ENCODE peak calls at places on chromosomes 5 and 9, in nine cellular contexts. One of them, this sample, is unnamed.

GRCh38 chr9:100856238-100856637 is 172.3 kb upstream of the PLPPR1 start:
- DNase-seq in T-helper 9 cell: no peak
- DNase-seq in AG08396: no peak
- DNase-seq in EL: no peak
- DNase-seq in breast epithelium: no peak
- DNase-seq in activated CD8-positive, alpha-beta memory T cell treated with anti-CD3 and anti-CD28 coated beads for 24 hours: no peak
- DNase-seq in activated naive CD8-positive, alpha-beta T cell treated with anti-CD3 and anti-CD28 coated beads for 36 hours: no peak
- DNase-seq in hypothalamus: no peak
- DNase-seq in T-helper 2 cell: no peak
- DNase-seq in this sample: no peak

GRCh38 chr5:33649801-33650482 is 209.2 kb downstream of the TARS1 start:
- DNase-seq in T-helper 2 cell: no peak
- DNase-seq in AG08396: peak; percentile 60
- DNase-seq in breast epithelium: no peak
- DNase-seq in EL: peak; percentile 88
- DNase-seq in hypothalamus: no peak
- DNase-seq in activated naive CD8-positive, alpha-beta T cell treated with anti-CD3 and anti-CD28 coated beads for 36 hours: no peak
- DNase-seq in activated CD8-positive, alpha-beta memory T cell treated with anti-CD3 and anti-CD28 coated beads for 24 hours: no peak
- DNase-seq in T-helper 9 cell: no peak
- DNase-seq in this sample: peak; percentile 94

GRCh38 chr9:16637938-16638337 is 232.5 kb downstream of the BNC2 start:
- DNase-seq in AG08396: no peak
- DNase-seq in T-helper 9 cell: no peak
- DNase-seq in EL: no peak
- DNase-seq in T-helper 2 cell: no peak
- DNase-seq in breast epithelium: no peak
- DNase-seq in activated CD8-positive, alpha-beta memory T cell treated with anti-CD3 and anti-CD28 coated beads for 24 hours: no peak
- DNase-seq in activated naive CD8-positive, alpha-beta T cell treated with anti-CD3 and anti-CD28 coated beads for 36 hours: no peak
- DNase-seq in hypothalamus: no peak
- DNase-seq in this sample: no peak

GRCh38 chr9:128420651-128421473 is at the start of gene CERCAM:
- DNase-seq in EL: peak; percentile 67
- DNase-seq in activated CD8-positive, alpha-beta memory T cell treated with anti-CD3 and anti-CD28 coated beads for 24 hours: peak; percentile 80
- DNase-seq in hypothalamus: no peak
- DNase-seq in T-helper 9 cell: peak; percentile 35
- DNase-seq in activated naive CD8-positive, alpha-beta T cell treated with anti-CD3 and anti-CD28 coated beads for 36 hours: peak; percentile 58
- DNase-seq in breast epithelium: no peak
- DNase-seq in T-helper 2 cell: no peak
- DNase-seq in AG08396: peak; percentile 92
- DNase-seq in this sample: no peak

GRCh38 chr5:160271396-160271795 is 41.0 kb downstream of the CCNJL start:
- DNase-seq in AG08396: no peak
- DNase-seq in activated CD8-positive, alpha-beta memory T cell treated with anti-CD3 and anti-CD28 coated beads for 24 hours: no peak
- DNase-seq in T-helper 9 cell: no peak
- DNase-seq in EL: no peak
- DNase-seq in T-helper 2 cell: no peak
- DNase-seq in breast epithelium: no peak
- DNase-seq in activated naive CD8-positive, alpha-beta T cell treated with anti-CD3 and anti-CD28 coated beads for 36 hours: peak; percentile 16
- DNase-seq in hypothalamus: no peak
- DNase-seq in this sample: no peak

GRCh38 chr5:9655641-9656040 is 25.5 kb upstream of the TAS2R1 start:
- DNase-seq in AG08396: no peak
- DNase-seq in activated naive CD8-positive, alpha-beta T cell treated with anti-CD3 and anti-CD28 coated beads for 36 hours: no peak
- DNase-seq in T-helper 9 cell: no peak
- DNase-seq in breast epithelium: no peak
- DNase-seq in activated CD8-positive, alpha-beta memory T cell treated with anti-CD3 and anti-CD28 coated beads for 24 hours: no peak
- DNase-seq in hypothalamus: no peak
- DNase-seq in EL: no peak
- DNase-seq in T-helper 2 cell: no peak
- DNase-seq in this sample: no peak

GRCh38 chr5:172956228-172956627 is 3.0 kb upstream of the RPL26L1 start:
- DNase-seq in breast epithelium: no peak
- DNase-seq in T-helper 9 cell: no peak
- DNase-seq in activated CD8-positive, alpha-beta memory T cell treated with anti-CD3 and anti-CD28 coated beads for 24 hours: no peak
- DNase-seq in activated naive CD8-positive, alpha-beta T cell treated with anti-CD3 and anti-CD28 coated beads for 36 hours: no peak
- DNase-seq in hypothalamus: no peak
- DNase-seq in AG08396: no peak
- DNase-seq in EL: no peak
- DNase-seq in T-helper 2 cell: no peak
- DNase-seq in this sample: no peak

GRCh38 chr5:143775258-143775657 is 36.7 kb upstream of the HMHB1 start:
- DNase-seq in EL: peak; percentile 60
- DNase-seq in hypothalamus: no peak
- DNase-seq in T-helper 2 cell: no peak
- DNase-seq in AG08396: peak; percentile 33
- DNase-seq in T-helper 9 cell: no peak
- DNase-seq in activated CD8-positive, alpha-beta memory T cell treated with anti-CD3 and anti-CD28 coated beads for 24 hours: no peak
- DNase-seq in activated naive CD8-positive, alpha-beta T cell treated with anti-CD3 and anti-CD28 coated beads for 36 hours: no peak
- DNase-seq in breast epithelium: no peak
- DNase-seq in this sample: peak; percentile 66

GRCh38 chr5:153969563-153969895 is 69.2 kb downstream of the FAM114A2 start:
- DNase-seq in hypothalamus: no peak
- DNase-seq in EL: no peak
- DNase-seq in breast epithelium: no peak
- DNase-seq in activated naive CD8-positive, alpha-beta T cell treated with anti-CD3 and anti-CD28 coated beads for 36 hours: no peak
- DNase-seq in AG08396: no peak
- DNase-seq in activated CD8-positive, alpha-beta memory T cell treated with anti-CD3 and anti-CD28 coated beads for 24 hours: no peak
- DNase-seq in T-helper 9 cell: no peak
- DNase-seq in T-helper 2 cell: no peak
- DNase-seq in this sample: no peak

GRCh38 chr5:10115669-10116068 is 134.0 kb downstream of the ATPSCKMT start:
- DNase-seq in breast epithelium: no peak
- DNase-seq in T-helper 9 cell: no peak
- DNase-seq in T-helper 2 cell: no peak
- DNase-seq in hypothalamus: no peak
- DNase-seq in activated naive CD8-positive, alpha-beta T cell treated with anti-CD3 and anti-CD28 coated beads for 36 hours: no peak
- DNase-seq in activated CD8-positive, alpha-beta memory T cell treated with anti-CD3 and anti-CD28 coated beads for 24 hours: no peak
- DNase-seq in EL: no peak
- DNase-seq in AG08396: no peak
- DNase-seq in this sample: no peak

GRCh38 chr5:157602505-157602904 is 26.9 kb upstream of the ADAM19 start:
- DNase-seq in T-helper 2 cell: no peak
- DNase-seq in activated CD8-positive, alpha-beta memory T cell treated with anti-CD3 and anti-CD28 coated beads for 24 hours: no peak
- DNase-seq in activated naive CD8-positive, alpha-beta T cell treated with anti-CD3 and anti-CD28 coated beads for 36 hours: peak; percentile 39
- DNase-seq in AG08396: no peak
- DNase-seq in breast epithelium: no peak
- DNase-seq in EL: peak; percentile 60
- DNase-seq in hypothalamus: no peak
- DNase-seq in T-helper 9 cell: peak; percentile 21
- DNase-seq in this sample: peak; percentile 35

GRCh38 chr5:172283020-172283861 is at the start of gene UBTD2:
- DNase-seq in EL: peak; percentile 82
- DNase-seq in hypothalamus: peak; percentile 79
- DNase-seq in breast epithelium: peak; percentile 81
- DNase-seq in activated naive CD8-positive, alpha-beta T cell treated with anti-CD3 and anti-CD28 coated beads for 36 hours: peak; percentile 86
- DNase-seq in activated CD8-positive, alpha-beta memory T cell treated with anti-CD3 and anti-CD28 coated beads for 24 hours: no peak
- DNase-seq in T-helper 9 cell: peak; percentile 66
- DNase-seq in T-helper 2 cell: peak; percentile 61
- DNase-seq in AG08396: peak; percentile 94
- DNase-seq in this sample: peak; percentile 66

GRCh38 chr5:112479418-112479817 is 60.3 kb upstream of the EPB41L4A start:
- DNase-seq in activated CD8-positive, alpha-beta memory T cell treated with anti-CD3 and anti-CD28 coated beads for 24 hours: no peak
- DNase-seq in EL: peak; percentile 14
- DNase-seq in T-helper 9 cell: no peak
- DNase-seq in AG08396: peak; percentile 24
- DNase-seq in activated naive CD8-positive, alpha-beta T cell treated with anti-CD3 and anti-CD28 coated beads for 36 hours: no peak
- DNase-seq in breast epithelium: no peak
- DNase-seq in hypothalamus: no peak
- DNase-seq in T-helper 2 cell: no peak
- DNase-seq in this sample: peak; percentile 30

GRCh38 chr9:86667307-86667706 is 280.0 kb downstream of the GAS1 start:
- DNase-seq in EL: peak; percentile 52
- DNase-seq in activated naive CD8-positive, alpha-beta T cell treated with anti-CD3 and anti-CD28 coated beads for 36 hours: no peak
- DNase-seq in hypothalamus: no peak
- DNase-seq in T-helper 9 cell: no peak
- DNase-seq in breast epithelium: no peak
- DNase-seq in AG08396: no peak
- DNase-seq in activated CD8-positive, alpha-beta memory T cell treated with anti-CD3 and anti-CD28 coated beads for 24 hours: no peak
- DNase-seq in T-helper 2 cell: no peak
- DNase-seq in this sample: no peak

GRCh38 chr5:34687269-34688011 is 31.3 kb downstream of the RAI14 start:
- DNase-seq in hypothalamus: no peak
- DNase-seq in AG08396: no peak
- DNase-seq in breast epithelium: no peak
- DNase-seq in activated naive CD8-positive, alpha-beta T cell treated with anti-CD3 and anti-CD28 coated beads for 36 hours: no peak
- DNase-seq in activated CD8-positive, alpha-beta memory T cell treated with anti-CD3 and anti-CD28 coated beads for 24 hours: no peak
- DNase-seq in T-helper 9 cell: no peak
- DNase-seq in T-helper 2 cell: no peak
- DNase-seq in EL: peak; percentile 89
- DNase-seq in this sample: peak; percentile 89

GRCh38 chr5:1498623-1499416 is 24.9 kb downstream of the LPCAT1 start:
- DNase-seq in T-helper 9 cell: no peak
- DNase-seq in activated naive CD8-positive, alpha-beta T cell treated with anti-CD3 and anti-CD28 coated beads for 36 hours: no peak
- DNase-seq in T-helper 2 cell: no peak
- DNase-seq in AG08396: no peak
- DNase-seq in activated CD8-positive, alpha-beta memory T cell treated with anti-CD3 and anti-CD28 coated beads for 24 hours: no peak
- DNase-seq in breast epithelium: no peak
- DNase-seq in hypothalamus: no peak
- DNase-seq in EL: no peak
- DNase-seq in this sample: no peak